ENCODE peak calls at places on chromosomes 5 and 9, in six cellular contexts. Q, P, D, Y, X and H are unnamed samples.

GRCh38 chr9:119902611-119903010 is 533.4 kb upstream of the BRINP1 start:
- DNase-seq in Y (no peak), X (no peak), D (no peak), Q (no peak), P (no peak), H (no peak)

GRCh38 chr9:77188242-77188641 is 10.9 kb downstream of the VPS13A start:
- DNase-seq in D (no peak), Y (no peak), Q (no peak), P (no peak), X (no peak), H (no peak)

GRCh38 chr9:87778996-87779395 is 53.1 kb downstream of the CTSL start:
- DNase-seq in Y (no peak), X (no peak), Q (no peak), P (no peak), D (no peak), H (no peak)

GRCh38 chr5:51326844-51327243 is 56.4 kb upstream of the ISL1 start:
- DNase-seq in Y (no peak), D (no peak), P (no peak), X (no peak), Q (no peak), H (no peak)

GRCh38 chr9:37528652-37529072 is 42.9 kb downstream of the POLR1E start:
- DNase-seq in X (no peak), D (no peak), Y (peak; percentile 89), Q (no peak), P (no peak), H (no peak)

GRCh38 chr9:87464992-87465378 is 32.7 kb upstream of the DAPK1 start:
- DNase-seq in Q (no peak), D (no peak), Y (no peak), P (no peak), X (no peak), H (no peak)

GRCh38 chr5:156479864-156480263 is 152.9 kb downstream of the SGCD start:
- DNase-seq in P (peak; percentile 83), D (no peak), X (no peak), Y (no peak), Q (no peak), H (no peak)

GRCh38 chr5:83955916-83956315 is 235.3 kb upstream of the HAPLN1 start:
- DNase-seq in Q (no peak), D (no peak), P (peak; percentile 14), Y (no peak), X (no peak), H (no peak)

GRCh38 chr9:127492616-127493015 is 41.3 kb downstream of the LRSAM1 start:
- DNase-seq in Y (no peak), Q (no peak), P (no peak), D (no peak), X (no peak), H (no peak)

GRCh38 chr5:152942633-152943336 is 537.7 kb upstream of the NMUR2 start:
- DNase-seq in X (no peak), Q (no peak), D (no peak), Y (no peak), P (no peak), H (no peak)

GRCh38 chr9:93287189-93287552 is 103.2 kb downstream of the WNK2 start:
- DNase-seq in D (no peak), X (no peak), P (no peak), Q (no peak), Y (no peak), H (no peak)

GRCh38 chr5:26791433-26791832 is 247.0 kb downstream of the CDH9 start:
- DNase-seq in Q (no peak), X (no peak), Y (no peak), P (no peak), D (no peak), H (no peak)

GRCh38 chr9:133604214-133604613 is 5.0 kb downstream of the FAM163B start:
- DNase-seq in Y (no peak), X (peak; percentile 27), Q (no peak), D (peak; percentile 32), P (no peak), H (no peak)

GRCh38 chr5:68419637-68420452 is 204.3 kb downstream of the PIK3R1 start:
- DNase-seq in Q (no peak), D (no peak), Y (no peak), X (no peak), P (no peak), H (peak; percentile 21)

GRCh38 chr9:126705311-126705766 is 91.6 kb downstream of the LMX1B start:
- DNase-seq in P (no peak), Q (peak; percentile 79), X (peak; percentile 79), D (peak; percentile 83), Y (peak; percentile 79), H (peak; percentile 35)

GRCh38 chr9:136667217-136667939 is 4.7 kb downstream of the EGFL7 start:
- DNase-seq in Q (no peak), Y (no peak), D (no peak), P (no peak), X (no peak), H (no peak)

GRCh38 chr9:136665111-136665703 is 2.5 kb downstream of the EGFL7 start:
- DNase-seq in Y (no peak), P (no peak), D (no peak), Q (no peak), X (no peak), H (no peak)

GRCh38 chr9:136665704-136666363 is 3.1 kb downstream of the EGFL7 start:
- DNase-seq in Q (no peak), D (no peak), Y (no peak), P (no peak), X (no peak), H (no peak)

GRCh38 chr9:136667940-136668760 is 5.4 kb downstream of the EGFL7 start:
- DNase-seq in Q (no peak), Y (no peak), D (no peak), X (no peak), P (no peak), H (no peak)

GRCh38 chr9:136666364-136667216 is 3.9 kb downstream of the EGFL7 start:
- DNase-seq in Y (no peak), Q (no peak), D (no peak), P (no peak), X (no peak), H (no peak)
- H3K4me3 ChIP-seq in Y (no peak overlapping the region), Q (peak overlapping the region; percentile 48), D (peak overlapping the region; percentile 59), P (no peak overlapping the region), X (no peak overlapping the region), H (peak overlapping the region; percentile 14)

GRCh38 chr9:128494743-128495124 is 9.8 kb upstream of the GLE1 start:
- DNase-seq in Y (no peak), Q (no peak), X (no peak), P (no peak), D (no peak), H (no peak)
- TF ChIP-seq CTCF in Y (no peak), Q (no peak), X (no peak), P (no peak), D (no peak), H (no peak)

GRCh38 chr9:20981486-20981885 is 50.0 kb downstream of the HACD4 start:
- DNase-seq in X (no peak), Q (peak; percentile 8), P (peak; percentile 63), Y (no peak), D (peak; percentile 54), H (peak; percentile 53)
- H3K4me3 ChIP-seq in X (no peak overlapping the region), Q (no peak overlapping the region), P (no peak overlapping the region), Y (no peak overlapping the region), D (no peak overlapping the region), H (no peak overlapping the region)

GRCh38 chr9:21677387-21677786 is 125.0 kb upstream of the MTAP start:
- DNase-seq in D (no peak), Q (no peak), Y (no peak), P (no peak), X (no peak), H (no peak)
- TF ChIP-seq CTCF in D (no peak), Q (no peak), Y (no peak), P (no peak), X (no peak), H (no peak)

GRCh38 chr5:80507663-80508062 is 19.8 kb downstream of the FAM151B start:
- DNase-seq in Q (no peak), D (no peak), X (no peak), P (no peak), Y (no peak), H (no peak)
- H3K4me3 ChIP-seq in Q (no peak overlapping the region), D (no peak overlapping the region), X (no peak overlapping the region), P (no peak overlapping the region), Y (no peak overlapping the region), H (no peak overlapping the region)

GRCh38 chr5:170226138-170226435 is 6.7 kb upstream of the C5orf58 start:
- DNase-seq in D (no peak), Y (no peak), P (no peak), Q (no peak), X (no peak), H (no peak)
- TF ChIP-seq CTCF in D (no peak), Y (no peak), P (no peak), Q (peak; percentile 3), X (peak; percentile 12), H (no peak)

GRCh38 chr5:1943481-1943880 is 60.8 kb upstream of the IRX4 start:
- DNase-seq in X (no peak), D (no peak), Q (no peak), Y (no peak), P (no peak), H (no peak)
- H3K4me3 ChIP-seq in X (no peak overlapping the region), D (no peak overlapping the region), Q (no peak overlapping the region), Y (no peak overlapping the region), P (no peak overlapping the region), H (no peak overlapping the region)

GRCh38 chr9:27539479-27540441 is 10.1 kb upstream of the MOB3B start:
- DNase-seq in Q (peak; percentile 44), X (no peak), Y (no peak), P (no peak), D (no peak), H (no peak)
- TF ChIP-seq CTCF in Q (no peak), X (no peak), Y (no peak), P (no peak), D (no peak), H (no peak)